ENCODE peak calls at places on chromosomes 6 and 20, in six cellular contexts. One of them, this sample, is unnamed.

GRCh38 chr6:43515808-43516207 is 918 bp downstream of the YIPF3 start:
- DNase-seq in H1: no peak
- DNase-seq in neuronal stem cell: no peak
- DNase-seq in mesenchymal stem cell: no peak
- DNase-seq in mesendoderm: no peak
- DNase-seq in IMR-90: no peak
- DNase-seq in this sample: peak

GRCh38 chr6:31586013-31586412 is at the start of gene LST1:
- DNase-seq in H1: no peak
- DNase-seq in neuronal stem cell: no peak
- DNase-seq in IMR-90: no peak
- DNase-seq in mesendoderm: no peak
- DNase-seq in mesenchymal stem cell: no peak
- DNase-seq in this sample: no peak

GRCh38 chr6:21885532-21886089 is 292.1 kb downstream of the SOX4 start:
- DNase-seq in mesenchymal stem cell: peak
- DNase-seq in mesendoderm: peak
- DNase-seq in IMR-90: peak
- DNase-seq in H1: no peak
- DNase-seq in neuronal stem cell: no peak
- DNase-seq in this sample: peak

GRCh38 chr20:24868396-24868927 is 80.6 kb upstream of the CST7 start:
- DNase-seq in mesenchymal stem cell: no peak
- DNase-seq in IMR-90: no peak
- DNase-seq in mesendoderm: no peak
- DNase-seq in H1: no peak
- DNase-seq in neuronal stem cell: no peak
- DNase-seq in this sample: no peak

GRCh38 chr20:5674176-5674660 is 76.0 kb upstream of the SHLD1 start:
- DNase-seq in IMR-90: peak
- DNase-seq in H1: no peak
- DNase-seq in mesendoderm: no peak
- DNase-seq in mesenchymal stem cell: peak
- DNase-seq in neuronal stem cell: no peak
- DNase-seq in this sample: peak

GRCh38 chr6:152318278-152318677 is 318.9 kb downstream of the SYNE1 start:
- DNase-seq in mesendoderm: no peak
- DNase-seq in mesenchymal stem cell: peak
- DNase-seq in neuronal stem cell: no peak
- DNase-seq in H1: no peak
- DNase-seq in IMR-90: peak
- DNase-seq in this sample: no peak

GRCh38 chr6:45654673-45655072 is 276.9 kb upstream of the SUPT3H start:
- DNase-seq in mesendoderm: no peak
- DNase-seq in mesenchymal stem cell: peak
- DNase-seq in IMR-90: peak
- DNase-seq in H1: no peak
- DNase-seq in neuronal stem cell: no peak
- DNase-seq in this sample: no peak

GRCh38 chr20:54228841-54229240 is 21.0 kb downstream of the PFDN4 start:
- DNase-seq in mesenchymal stem cell: no peak
- DNase-seq in mesendoderm: no peak
- DNase-seq in H1: no peak
- DNase-seq in IMR-90: peak
- DNase-seq in neuronal stem cell: no peak
- DNase-seq in this sample: peak

GRCh38 chr20:62203378-62204030 is 16.6 kb downstream of the HRH3 start:
- DNase-seq in H1: no peak
- DNase-seq in mesendoderm: no peak
- DNase-seq in mesenchymal stem cell: no peak
- DNase-seq in IMR-90: no peak
- DNase-seq in neuronal stem cell: no peak
- DNase-seq in this sample: no peak

GRCh38 chr6:64985726-64986125 is 721.3 kb downstream of the EYS start:
- DNase-seq in neuronal stem cell: no peak
- DNase-seq in mesendoderm: no peak
- DNase-seq in H1: no peak
- DNase-seq in IMR-90: no peak
- DNase-seq in mesenchymal stem cell: peak
- DNase-seq in this sample: no peak

GRCh38 chr6:124131259-124131658 is 327.6 kb downstream of the NKAIN2 start:
- DNase-seq in neuronal stem cell: no peak
- DNase-seq in mesendoderm: no peak
- DNase-seq in mesenchymal stem cell: peak
- DNase-seq in IMR-90: no peak
- DNase-seq in H1: no peak
- DNase-seq in this sample: no peak

GRCh38 chr6:159842035-159842434 is 42.0 kb downstream of the PNLDC1 start:
- DNase-seq in IMR-90: no peak
- DNase-seq in neuronal stem cell: no peak
- DNase-seq in mesendoderm: peak
- DNase-seq in mesenchymal stem cell: peak
- DNase-seq in H1: no peak
- DNase-seq in this sample: no peak

GRCh38 chr6:169474362-169474761 is 220.7 kb upstream of the THBS2 start:
- DNase-seq in H1: no peak
- DNase-seq in IMR-90: no peak
- DNase-seq in neuronal stem cell: no peak
- DNase-seq in mesenchymal stem cell: no peak
- DNase-seq in mesendoderm: no peak
- DNase-seq in this sample: no peak

GRCh38 chr6:132733814-132734213 is 20.0 kb upstream of the VNN1 start:
- DNase-seq in mesendoderm: no peak
- DNase-seq in IMR-90: no peak
- DNase-seq in mesenchymal stem cell: peak
- DNase-seq in neuronal stem cell: no peak
- DNase-seq in H1: no peak
- DNase-seq in this sample: no peak

GRCh38 chr20:62519826-62520225 is 44.0 kb upstream of the GATA5 start:
- DNase-seq in H1: no peak
- DNase-seq in mesenchymal stem cell: no peak
- DNase-seq in neuronal stem cell: no peak
- DNase-seq in mesendoderm: no peak
- DNase-seq in IMR-90: no peak
- DNase-seq in this sample: no peak

GRCh38 chr6:15874821-15875220 is 212.0 kb upstream of the DTNBP1 start:
- DNase-seq in mesenchymal stem cell: peak
- DNase-seq in neuronal stem cell: no peak
- DNase-seq in H1: no peak
- DNase-seq in mesendoderm: no peak
- DNase-seq in IMR-90: peak
- DNase-seq in this sample: no peak

GRCh38 chr6:159813781-159814180 is 13.7 kb downstream of the PNLDC1 start:
- DNase-seq in IMR-90: no peak
- DNase-seq in neuronal stem cell: no peak
- DNase-seq in mesenchymal stem cell: no peak
- DNase-seq in mesendoderm: no peak
- DNase-seq in H1: no peak
- DNase-seq in this sample: no peak

GRCh38 chr20:17537959-17538358 is 6.8 kb upstream of the BFSP1 start:
- DNase-seq in neuronal stem cell: no peak
- DNase-seq in mesendoderm: no peak
- DNase-seq in H1: no peak
- DNase-seq in IMR-90: no peak
- DNase-seq in mesenchymal stem cell: no peak
- DNase-seq in this sample: no peak

GRCh38 chr6:97765480-97765879 is 482.5 kb upstream of the MMS22L start:
- DNase-seq in mesenchymal stem cell: no peak
- DNase-seq in neuronal stem cell: no peak
- DNase-seq in H1: no peak
- DNase-seq in mesendoderm: no peak
- DNase-seq in IMR-90: peak
- DNase-seq in this sample: peak

GRCh38 chr6:131917318-131917717 is 33.9 kb downstream of the CCN2 start:
- DNase-seq in IMR-90: no peak
- DNase-seq in mesenchymal stem cell: no peak
- DNase-seq in H1: no peak
- DNase-seq in neuronal stem cell: no peak
- DNase-seq in mesendoderm: no peak
- DNase-seq in this sample: no peak

GRCh38 chr6:7414811-7415210 is 25.2 kb downstream of the RIOK1 start:
- DNase-seq in mesendoderm: peak
- DNase-seq in neuronal stem cell: no peak
- DNase-seq in IMR-90: peak
- DNase-seq in H1: no peak
- DNase-seq in mesenchymal stem cell: peak
- DNase-seq in this sample: peak

GRCh38 chr6:797479-798077 is 104.6 kb upstream of the EXOC2 start:
- DNase-seq in neuronal stem cell: peak
- DNase-seq in mesenchymal stem cell: peak
- DNase-seq in mesendoderm: peak
- DNase-seq in H1: no peak
- DNase-seq in IMR-90: peak
- DNase-seq in this sample: peak

DNA sequence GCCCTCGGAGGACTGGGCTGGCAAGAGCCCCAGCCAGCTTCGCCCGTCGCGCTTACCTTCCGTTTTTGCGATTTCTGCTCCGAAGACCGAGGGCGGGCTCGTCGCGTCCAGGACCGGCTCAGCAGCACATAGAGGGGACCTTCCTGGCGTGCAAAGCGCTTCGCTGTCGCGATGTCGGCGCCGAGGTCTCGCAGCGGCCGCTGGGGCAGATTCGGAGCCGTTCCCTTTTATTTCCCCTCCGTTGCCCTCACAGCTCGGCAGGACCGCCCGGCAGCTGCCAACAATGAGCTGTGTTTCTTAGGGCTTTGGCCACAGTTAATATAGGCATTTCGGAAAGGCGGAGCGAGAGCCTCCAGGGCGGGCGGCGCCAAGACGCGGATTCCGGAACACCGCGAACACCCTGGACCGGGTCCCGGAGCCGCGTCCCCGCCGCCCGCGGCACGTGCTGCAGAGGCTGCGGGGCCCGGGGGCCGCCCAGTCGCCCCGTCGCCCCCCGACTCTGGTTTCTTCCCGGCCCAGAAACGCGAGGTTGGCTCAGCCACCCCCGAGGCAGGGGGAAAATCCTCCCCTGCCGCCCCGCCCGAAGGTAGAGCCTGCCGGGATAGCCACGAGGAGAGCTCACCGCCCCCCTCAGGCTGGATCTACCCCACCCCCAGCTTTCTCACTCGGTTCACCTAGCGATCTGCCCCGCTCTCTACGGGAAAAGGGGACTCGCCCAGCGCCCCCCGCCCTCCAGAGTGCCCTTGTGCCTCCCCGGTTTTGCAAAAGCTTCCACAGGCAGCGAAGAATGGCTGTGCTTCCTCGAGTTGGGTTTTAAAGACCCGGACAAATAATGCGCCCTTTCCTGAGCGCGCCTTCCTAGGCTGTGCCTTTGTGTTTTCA is at the start of gene CITED2:
- DNase-seq in mesenchymal stem cell: peak
- DNase-seq in H1: peak
- DNase-seq in mesendoderm: peak
- DNase-seq in IMR-90: peak
- DNase-seq in neuronal stem cell: peak
- DNase-seq in this sample: peak
- H2BK120ac ChIP-seq in mesenchymal stem cell: peak
- H2BK120ac ChIP-seq in H1: peak
- H2BK120ac ChIP-seq in mesendoderm: peak
- H2BK120ac ChIP-seq in IMR-90: peak
- H2BK120ac ChIP-seq in neuronal stem cell: peak
- H2BK120ac ChIP-seq in this sample: peak

DNA sequence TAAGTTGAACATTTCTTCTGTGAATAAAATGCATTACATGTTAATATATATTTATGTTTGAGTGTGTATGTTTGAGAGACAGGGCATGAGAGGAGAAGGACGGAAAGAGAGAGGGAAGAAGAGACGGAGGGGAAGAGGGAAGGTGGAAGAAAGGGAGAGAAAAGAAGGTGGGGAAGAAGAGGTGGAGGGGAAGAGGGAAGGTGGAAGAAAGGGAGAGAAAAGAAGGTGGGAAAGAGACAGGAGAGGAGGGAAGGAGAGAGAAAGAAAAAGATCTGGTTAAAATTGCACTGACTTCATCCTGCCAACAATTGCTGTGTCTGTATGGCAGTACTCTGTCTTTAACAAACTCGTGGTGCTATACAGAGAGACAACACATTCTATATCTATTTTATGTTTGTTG is 29.0 kb downstream of the FAM83B start:
- DNase-seq in neuronal stem cell: no peak
- DNase-seq in mesenchymal stem cell: no peak
- DNase-seq in IMR-90: no peak
- DNase-seq in H1: no peak
- DNase-seq in mesendoderm: no peak
- DNase-seq in this sample: no peak
- H3K4me3 ChIP-seq in neuronal stem cell: no peak
- H3K4me3 ChIP-seq in mesenchymal stem cell: no peak
- H3K4me3 ChIP-seq in IMR-90: no peak
- H3K4me3 ChIP-seq in H1: no peak
- H3K4me3 ChIP-seq in mesendoderm: no peak
- H3K4me3 ChIP-seq in this sample: no peak

DNA sequence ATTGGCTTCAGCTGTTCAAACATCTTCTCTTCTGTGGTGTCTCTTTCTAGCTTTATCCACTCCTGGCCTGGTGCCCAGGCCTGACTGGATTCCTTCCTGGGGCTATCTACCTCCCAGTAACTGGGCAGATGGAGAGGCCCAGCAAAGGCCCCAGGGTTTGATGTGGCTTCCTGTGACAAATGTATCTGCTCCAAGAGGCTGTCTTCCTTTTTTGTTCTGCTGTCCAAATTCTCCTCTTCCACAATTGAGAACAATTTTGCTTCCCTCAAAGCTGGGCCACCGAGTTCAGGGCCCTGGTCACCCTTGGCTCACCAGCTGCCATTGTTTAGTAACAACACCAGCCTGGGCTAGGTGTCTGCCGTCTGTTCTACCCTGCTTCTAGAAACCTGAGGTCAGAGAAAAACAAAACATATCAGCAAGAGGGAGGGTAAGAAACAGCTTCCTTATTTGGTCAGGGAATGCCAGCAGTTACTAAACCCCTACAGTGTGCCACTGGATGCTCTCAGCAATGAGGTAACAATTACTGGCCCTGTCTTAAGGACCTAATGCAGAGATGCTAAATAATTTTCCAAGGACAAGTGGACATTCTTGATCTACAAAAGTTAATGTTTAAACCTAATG is 3.9 kb downstream of the ZFP57 start:
- DNase-seq in neuronal stem cell: no peak
- DNase-seq in mesendoderm: peak
- DNase-seq in IMR-90: no peak
- DNase-seq in H1: no peak
- DNase-seq in mesenchymal stem cell: no peak
- DNase-seq in this sample: no peak
- H2BK120ac ChIP-seq in neuronal stem cell: no peak
- H2BK120ac ChIP-seq in mesendoderm: no peak
- H2BK120ac ChIP-seq in IMR-90: no peak
- H2BK120ac ChIP-seq in H1: no peak
- H2BK120ac ChIP-seq in mesenchymal stem cell: no peak
- H2BK120ac ChIP-seq in this sample: peak

DNA sequence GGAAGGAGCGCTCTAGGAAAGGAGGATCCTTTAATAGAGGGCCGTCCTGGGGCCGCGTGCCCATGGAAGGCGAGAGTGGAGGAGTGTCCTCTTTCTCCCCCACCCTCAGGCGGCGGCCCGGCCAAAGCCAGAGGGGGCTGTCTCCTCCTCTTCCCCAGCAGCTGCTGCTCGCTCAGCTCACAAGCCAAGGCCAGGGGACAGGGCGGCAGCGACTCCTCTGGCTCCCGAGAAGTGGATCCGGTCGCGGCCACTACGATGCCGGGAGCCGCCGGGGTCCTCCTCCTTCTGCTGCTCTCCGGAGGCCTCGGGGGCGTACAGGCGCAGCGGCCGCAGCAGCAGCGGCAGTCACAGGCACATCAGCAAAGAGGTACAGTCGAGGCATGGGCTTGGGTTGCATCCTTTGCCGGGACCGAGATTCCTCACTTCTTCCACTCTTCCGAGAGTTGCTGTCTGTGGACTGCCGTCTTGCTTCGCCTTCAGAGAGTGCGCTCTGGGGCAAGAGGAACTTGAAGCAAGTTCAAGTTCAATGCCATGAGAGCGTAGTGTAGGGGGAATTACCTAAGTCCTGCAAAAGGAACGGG is at the start of gene LAMA2:
- DNase-seq in mesenchymal stem cell: peak
- DNase-seq in H1: peak
- DNase-seq in neuronal stem cell: peak
- DNase-seq in mesendoderm: peak
- DNase-seq in IMR-90: peak
- DNase-seq in this sample: peak
- H3K4me3 ChIP-seq in mesenchymal stem cell: peak
- H3K4me3 ChIP-seq in H1: peak
- H3K4me3 ChIP-seq in neuronal stem cell: peak
- H3K4me3 ChIP-seq in mesendoderm: peak
- H3K4me3 ChIP-seq in IMR-90: peak
- H3K4me3 ChIP-seq in this sample: peak

This sample was measured in trophoblast cell.